ENCODE peak calls at places on chromosomes 12 and 14, in four cellular contexts. U, O, N and B are unnamed samples.

GRCh38 chr12:114679452-114679875 is 4.5 kb downstream of the TBX3 start:
- DNase-seq in O (no peak), U (no peak), N (no peak), B (no peak)

GRCh38 chr14:73753887-73754880 is 40.0 kb upstream of the PNMA1 start:
- DNase-seq in N (no peak), U (no peak), O (no peak), B (no peak)

GRCh38 chr12:100450726-100451125 is 22.9 kb upstream of the NR1H4 start:
- DNase-seq in U (no peak), O (no peak), N (peak), B (no peak)

GRCh38 chr14:76329951-76330350 is 46.0 kb upstream of the ESRRB start:
- DNase-seq in U (no peak), N (no peak), O (no peak), B (no peak)

GRCh38 chr14:74034572-74034971 is 15.4 kb downstream of the BBOF1 start:
- DNase-seq in U (no peak), N (no peak), O (no peak), B (no peak)

GRCh38 chr12:54352891-54353874 is 11.1 kb downstream of the GPR84 start:
- DNase-seq in O (no peak), U (no peak), N (no peak), B (no peak)

GRCh38 chr12:26224657-26225056 is 29.3 kb downstream of the SSPN start:
- DNase-seq in N (no peak), U (no peak), O (no peak), B (no peak)

GRCh38 chr12:120630139-120630895 is 10.1 kb upstream of the CABP1 start:
- DNase-seq in N (no peak), O (no peak), U (no peak), B (no peak)

GRCh38 chr14:95875831-95876768 is 532 bp upstream of the TUNAR start:
- DNase-seq in N (no peak), U (no peak), O (no peak), B (no peak)

GRCh38 chr12:229441-230191 is 15.7 kb upstream of the SLC6A12 start:
- DNase-seq in N (no peak), U (no peak), O (no peak), B (no peak)

GRCh38 chr12:94898388-94898787 is 105.1 kb downstream of the NDUFA12 start:
- DNase-seq in N (no peak), U (no peak), O (no peak), B (no peak)

GRCh38 chr12:54292083-54292930 is 8.5 kb downstream of the NFE2 start:
- DNase-seq in N (no peak), U (no peak), O (no peak), B (no peak)

GRCh38 chr12:79681008-79681590 is 9.7 kb downstream of the PAWR start:
- DNase-seq in O (no peak), U (no peak), N (peak), B (no peak)

GRCh38 chr14:61470261-61470953 is 149.0 kb downstream of the PRKCH start:
- DNase-seq in N (no peak), O (no peak), U (no peak), B (no peak)

GRCh38 chr14:90408713-90409112 is 11.9 kb downstream of the CALM1 start:
- DNase-seq in O (no peak), U (no peak), N (no peak), B (no peak)

GRCh38 chr12:51536159-51536558 is 54.9 kb upstream of the SCN8A start:
- DNase-seq in O (no peak), U (no peak), N (no peak), B (no peak)

GRCh38 chr12:31325524-31325875 is 450 bp downstream of the SINHCAF start:
- DNase-seq in O (peak), U (no peak), N (peak), B (no peak)

GRCh38 chr12:32505546-32505945 is 106.2 kb downstream of the FGD4 start:
- DNase-seq in U (no peak), O (no peak), N (no peak), B (no peak)

GRCh38 chr12:5661820-5662219 is 229.9 kb downstream of the NTF3 start:
- DNase-seq in U (no peak), O (no peak), N (no peak), B (no peak)

GRCh38 chr12:49974231-49974675 is 1.5 kb downstream of the AQP6 start:
- DNase-seq in N (no peak), O (no peak), U (no peak), B (no peak)

GRCh38 chr14:31190220-31190605 is 17.4 kb downstream of the HECTD1 start:
- DNase-seq in U (no peak), N (no peak), O (no peak), B (no peak)

GRCh38 chr12:67057072-67057471 is 212.1 kb upstream of the CAND1 start:
- DNase-seq in O (no peak), U (no peak), N (no peak), B (no peak)

GRCh38 chr14:30034049-30034635 is 106.5 kb upstream of the PRKD1 start:
- DNase-seq in U (no peak), N (no peak), O (no peak), B (no peak)

GRCh38 chr12:132284071-132284492 is 45.3 kb downstream of the GALNT9 start:
- DNase-seq in N (no peak), U (no peak), O (no peak), B (no peak)

GRCh38 chr12:46964496-46965098 is 114.8 kb upstream of the PCED1B start:
- DNase-seq in N (no peak), U (no peak), O (no peak), B (no peak)

GRCh38 chr12:124553862-124554428 is 13.5 kb downstream of the NCOR2 start:
- DNase-seq in N (no peak), O (peak), U (no peak), B (no peak)

GRCh38 chr14:50763386-50764007 is 67.5 kb downstream of the NIN start:
- DNase-seq in O (no peak), N (no peak), U (no peak), B (no peak)

GRCh38 chr14:68800361-68800760 is 7.5 kb upstream of the ZFP36L1 start:
- DNase-seq in U (no peak), O (no peak), N (no peak), B (no peak)

GRCh38 chr12:49296034-49296835 is 1.3 kb downstream of the PRPH start:
- DNase-seq in N (peak), O (peak), U (no peak), B (no peak)

GRCh38 chr14:22737052-22737451 is 29.4 kb upstream of the OXA1L start:
- DNase-seq in N (no peak), U (no peak), O (no peak), B (no peak)

GRCh38 chr12:80632835-80633234 is 74.6 kb upstream of the MYF6 start:
- DNase-seq in U (no peak), O (no peak), N (peak), B (no peak)

GRCh38 chr12:120361506-120362208 is 7.3 kb downstream of the MSI1 start:
- DNase-seq in O (no peak), N (no peak), U (no peak), B (no peak)

GRCh38 chr14:93752980-93753561 is 35.2 kb downstream of the PRIMA1 start:
- DNase-seq in O (no peak), U (no peak), N (no peak), B (no peak)